ENCODE peak calls at places on chromosomes 7 and 10, in seven cellular contexts. O is stomach, S is AG10803, G is transverse colon, Z is ovary, Q is HL-60, I is fibroblast of lung. B is an unnamed sample.

GRCh38 chr7:7869036-7869435 is 99.6 kb upstream of the GLCCI1 start:
- DNase-seq in O (no peak), S (no peak), G (no peak), Z (no peak), Q (no peak), I (no peak), B (no peak)

GRCh38 chr7:16646427-16647081 is 573 bp downstream of the BZW2 start:
- DNase-seq in O (no peak), S (no peak), G (peak), Z (no peak), Q (no peak), I (peak), B (peak)

GRCh38 chr10:108801775-108802516 is 1121.4 kb downstream of the XPNPEP1 start:
- DNase-seq in O (no peak), S (peak), G (no peak), Z (no peak), Q (no peak), I (peak), B (no peak)

GRCh38 chr10:131653550-131654470 is 247.0 kb upstream of the PPP2R2D start:
- DNase-seq in O (peak), S (no peak), G (no peak), Z (no peak), Q (no peak), I (no peak), B (no peak)

GRCh38 chr10:25778646-25779045 is 155.4 kb upstream of the MYO3A start:
- DNase-seq in O (no peak), S (no peak), G (no peak), Z (no peak), Q (no peak), I (no peak), B (no peak)

GRCh38 chr10:4723860-4724259 is 102.1 kb upstream of the AKR1E2 start:
- DNase-seq in O (no peak), S (no peak), G (no peak), Z (no peak), Q (no peak), I (no peak), B (no peak)

GRCh38 chr7:95396136-95397032 is at the start of gene PON3:
- DNase-seq in O (peak), S (no peak), G (peak), Z (peak), Q (no peak), I (no peak), B (peak)

GRCh38 chr7:30928254-30928872 is 16.7 kb downstream of the AQP1 start:
- DNase-seq in O (peak), S (no peak), G (no peak), Z (no peak), Q (no peak), I (no peak), B (no peak)

GRCh38 chr10:69731184-69731583 is 70.5 kb upstream of the COL13A1 start:
- DNase-seq in O (no peak), S (peak), G (no peak), Z (no peak), Q (no peak), I (peak), B (no peak)

GRCh38 chr10:72277996-72278667 is 4.4 kb downstream of the DDIT4 start:
- DNase-seq in O (no peak), S (no peak), G (no peak), Z (no peak), Q (no peak), I (no peak), B (no peak)

GRCh38 chr10:53108317-53108934 is 335.8 kb upstream of the MBL2 start:
- DNase-seq in O (no peak), S (no peak), G (no peak), Z (no peak), Q (no peak), I (peak), B (no peak)

GRCh38 chr7:101576993-101577392 is 52.1 kb downstream of the MYL10 start:
- DNase-seq in O (no peak), S (no peak), G (no peak), Z (no peak), Q (no peak), I (no peak), B (no peak)

GRCh38 chr10:49204119-49204518 is 15.9 kb upstream of the TMEM273 start:
- DNase-seq in O (no peak), S (no peak), G (no peak), Z (no peak), Q (no peak), I (no peak), B (no peak)

GRCh38 chr10:127150136-127150535 is 46.3 kb downstream of the INSYN2A start:
- DNase-seq in O (no peak), S (peak), G (no peak), Z (no peak), Q (no peak), I (peak), B (no peak)

GRCh38 chr7:41038211-41038610 is 664.7 kb downstream of the INHBA start:
- DNase-seq in O (no peak), S (no peak), G (no peak), Z (no peak), Q (no peak), I (no peak), B (no peak)

DNA sequence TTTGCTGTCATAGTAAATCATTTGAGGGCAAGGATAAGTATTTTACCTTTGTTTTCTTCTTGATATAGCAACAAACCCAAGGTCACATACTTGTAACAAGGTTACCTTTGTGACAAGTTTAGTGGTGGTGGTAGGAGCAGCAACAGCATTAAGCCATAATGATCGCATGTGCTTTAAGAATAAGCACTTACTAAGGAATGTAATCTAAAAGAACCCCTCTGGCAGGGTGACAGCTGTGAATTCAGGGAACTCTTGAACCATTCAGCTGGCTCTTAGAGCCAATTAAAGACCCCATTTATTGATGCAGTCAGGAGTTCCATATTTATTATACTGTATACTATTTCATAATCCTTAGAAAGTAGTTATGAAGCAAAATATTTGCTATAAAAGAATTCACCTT is 370.8 kb downstream of the EXOC4 start:
- DNase-seq in O (no peak), S (no peak), G (no peak), Z (no peak), Q (no peak), I (no peak), B (no peak)
- TF ChIP-seq CTCF in O (no peak), S (no peak), G (no peak), Z (no peak), Q (no peak), I (no peak), B (no peak)

GRCh38 chr10:15244635-15245197 is 76.2 kb upstream of the NMT2 start:
- DNase-seq in O (no peak), S (no peak), G (no peak), Z (no peak), Q (no peak), I (no peak), B (no peak)

DNA sequence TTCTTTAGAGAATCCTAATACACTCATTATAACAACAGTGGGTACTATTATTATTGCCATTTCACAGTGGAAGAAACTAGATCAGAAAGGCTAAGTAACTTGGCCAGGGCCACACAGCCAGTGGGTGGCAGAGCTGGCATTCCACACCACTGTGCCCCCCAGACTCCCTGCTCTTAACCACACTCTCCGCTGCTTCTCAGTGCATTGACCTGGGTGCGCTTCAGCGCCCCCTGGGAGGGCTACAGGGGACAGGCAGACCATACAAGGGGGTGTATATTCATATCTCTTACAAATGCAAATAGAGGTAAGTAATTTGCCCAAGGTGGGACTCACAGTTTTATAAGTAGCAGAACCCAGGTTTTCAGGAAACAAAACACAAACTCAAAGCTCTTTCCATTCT is 77.0 kb upstream of the NMT2 start:
- DNase-seq in O (no peak), S (no peak), G (no peak), Z (no peak), Q (no peak), I (no peak), B (no peak)
- TF ChIP-seq CTCF in O (no peak), S (no peak), G (no peak), Z (no peak), Q (no peak), I (no peak), B (peak)

GRCh38 chr10:116808706-116809105 is 40.6 kb upstream of the ENO4 start:
- DNase-seq in O (no peak), S (no peak), G (no peak), Z (no peak), Q (no peak), I (no peak), B (no peak)

GRCh38 chr10:116811691-116812090 is 37.6 kb upstream of the ENO4 start:
- DNase-seq in O (no peak), S (no peak), G (no peak), Z (no peak), Q (no peak), I (no peak), B (no peak)

GRCh38 chr10:116810895-116811294 is 38.4 kb upstream of the ENO4 start:
- DNase-seq in O (no peak), S (no peak), G (no peak), Z (no peak), Q (no peak), I (no peak), B (no peak)

DNA sequence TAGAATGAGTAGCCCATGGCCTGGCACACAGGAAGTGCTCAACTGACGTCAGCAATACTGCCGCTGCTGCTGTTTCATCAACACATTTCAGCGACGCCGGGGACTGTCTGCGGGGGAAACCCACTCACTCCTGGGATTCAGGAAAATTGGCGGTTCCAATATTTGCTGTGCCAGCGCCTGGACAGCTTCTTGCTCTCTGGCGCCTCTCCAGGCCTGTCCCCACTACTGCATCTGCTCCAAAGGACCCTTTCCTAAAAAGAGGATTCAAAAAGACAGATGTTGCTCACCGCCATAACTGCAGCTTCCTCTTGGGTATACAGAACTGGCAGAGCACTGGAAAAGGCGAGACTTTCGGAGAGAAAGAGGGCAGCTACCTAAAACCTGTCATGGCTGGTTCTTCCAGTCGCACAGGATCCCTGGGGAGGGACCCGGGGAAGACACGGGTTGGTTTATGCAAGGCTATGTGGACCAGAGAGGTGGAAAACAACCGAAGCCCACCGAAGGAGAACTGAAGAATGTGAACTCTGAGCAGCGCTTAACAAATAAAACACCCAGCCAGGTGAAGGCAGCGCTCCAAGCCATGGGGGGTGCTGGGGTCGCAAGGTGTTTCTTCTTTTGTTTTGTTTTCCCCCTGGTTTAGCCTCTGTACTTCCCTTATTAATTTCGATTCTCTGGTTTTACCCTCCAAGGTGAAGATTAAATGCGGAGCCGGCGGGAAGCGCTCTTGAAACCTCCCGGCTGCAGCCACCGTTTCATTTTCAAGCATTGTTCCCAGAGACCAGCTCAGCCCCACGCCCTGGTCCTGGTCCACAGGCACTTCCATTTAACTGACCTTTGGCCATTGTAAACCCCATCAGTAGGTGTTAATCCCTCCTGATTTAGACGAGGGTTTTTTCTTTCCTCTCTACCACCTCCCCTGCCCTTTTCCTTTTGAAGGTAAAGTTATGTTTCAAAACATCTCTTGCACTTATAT is 39.5 kb upstream of the ENO4 start:
- DNase-seq in O (peak), S (no peak), G (peak), Z (no peak), Q (no peak), I (no peak), B (no peak)
- TF ChIP-seq CTCF in O (no peak), S (peak), G (peak), Z (no peak), Q (no peak), I (peak), B (peak)

GRCh38 chr7:142300689-142301088 is 42.8 kb upstream of the PRSS58 start:
- DNase-seq in O (no peak), S (no peak), G (no peak), Z (no peak), Q (no peak), I (no peak), B (no peak)
- TF ChIP-seq CTCF in O (no peak), S (no peak), G (no peak), Z (no peak), Q (peak), I (no peak), B (peak)

DNA sequence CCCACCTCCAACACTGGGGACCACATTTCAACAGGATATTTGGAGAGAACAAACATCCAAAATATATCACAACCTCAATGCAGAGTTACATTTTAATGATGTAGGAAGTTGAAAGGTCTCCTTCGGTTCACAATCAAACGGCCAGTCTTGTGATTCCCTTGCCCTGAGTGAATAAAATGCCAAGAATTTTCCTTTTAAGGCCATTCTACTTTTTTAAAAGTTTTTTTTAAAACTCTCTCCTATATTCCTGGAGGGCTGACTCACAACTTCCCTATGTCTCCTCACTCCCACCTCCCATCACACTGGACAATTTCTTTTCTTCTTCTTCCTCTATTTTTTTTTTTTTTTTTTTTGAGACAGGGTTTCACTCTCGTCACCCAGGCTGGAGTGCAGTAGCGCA is 693.6 kb upstream of the AUTS2 start:
- DNase-seq in O (no peak), S (peak), G (no peak), Z (no peak), Q (no peak), I (peak), B (no peak)
- TF ChIP-seq CTCF in O (no peak), S (no peak), G (no peak), Z (no peak), Q (no peak), I (no peak), B (no peak)

GRCh38 chr10:78916227-78916626 is 152.5 kb upstream of the ZMIZ1 start:
- DNase-seq in O (no peak), S (no peak), G (no peak), Z (no peak), Q (no peak), I (no peak), B (no peak)
- TF ChIP-seq CTCF in O (no peak), S (no peak), G (no peak), Z (no peak), Q (no peak), I (no peak), B (no peak)

GRCh38 chr10:74982634-74982982 is 128.8 kb upstream of the SAMD8 start:
- DNase-seq in O (no peak), S (no peak), G (no peak), Z (no peak), Q (no peak), I (no peak), B (no peak)

GRCh38 chr10:74977072-74977471 is 134.4 kb upstream of the SAMD8 start:
- DNase-seq in O (no peak), S (no peak), G (no peak), Z (no peak), Q (no peak), I (no peak), B (no peak)

GRCh38 chr10:74977913-74978847 is 133.3 kb upstream of the SAMD8 start:
- DNase-seq in O (no peak), S (no peak), G (no peak), Z (no peak), Q (no peak), I (no peak), B (peak)

GRCh38 chr10:74983383-74983782 is 128.1 kb upstream of the SAMD8 start:
- DNase-seq in O (no peak), S (no peak), G (no peak), Z (no peak), Q (no peak), I (no peak), B (no peak)

DNA sequence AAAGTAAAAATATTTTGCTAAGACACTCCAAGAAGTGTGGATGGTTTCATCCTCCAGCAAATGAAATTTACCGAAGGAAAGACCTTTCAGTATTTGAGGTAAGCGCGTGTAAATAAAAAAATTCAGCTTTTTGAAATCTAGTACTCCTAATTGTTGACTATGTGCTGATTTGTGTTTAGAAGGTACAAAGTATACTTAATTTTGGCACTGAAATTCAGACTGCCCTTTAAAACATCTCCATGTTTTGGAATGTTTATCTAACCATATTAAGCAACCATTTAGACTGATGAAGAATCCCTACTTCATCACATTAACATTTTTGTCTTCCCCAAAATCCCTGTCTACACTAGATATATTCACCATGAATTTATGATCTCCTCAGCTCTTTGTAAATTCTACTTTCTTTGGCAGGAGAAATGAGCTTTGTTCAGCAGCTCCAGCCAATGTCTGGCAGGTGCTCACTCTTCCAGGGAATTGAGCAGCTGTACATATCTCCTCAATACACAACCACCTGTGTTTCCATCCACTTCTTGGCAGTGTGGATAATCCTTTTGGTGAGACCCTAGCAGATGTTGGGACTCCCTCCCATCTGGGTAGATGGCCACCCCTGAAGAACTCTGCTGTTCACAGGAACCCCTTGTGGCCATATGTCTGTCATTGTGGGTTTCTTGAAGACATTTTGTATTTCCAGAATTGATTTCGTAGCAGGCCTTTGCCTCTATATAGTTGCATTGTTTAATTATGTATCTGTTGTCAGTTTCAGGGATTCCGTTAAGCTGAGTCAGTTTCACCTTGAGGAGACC is 129.4 kb upstream of the SAMD8 start:
- DNase-seq in O (no peak), S (no peak), G (no peak), Z (no peak), Q (no peak), I (no peak), B (peak)
- TF ChIP-seq CTCF in O (no peak), S (no peak), G (no peak), Z (no peak), Q (no peak), I (no peak), B (peak)

GRCh38 chr10:18611168-18611567 is 40.2 kb downstream of the NSUN6 start:
- DNase-seq in O (no peak), S (no peak), G (no peak), Z (no peak), Q (no peak), I (no peak), B (no peak)

GRCh38 chr10:18620856-18621255 is 30.5 kb downstream of the NSUN6 start:
- DNase-seq in O (no peak), S (no peak), G (no peak), Z (no peak), Q (no peak), I (no peak), B (no peak)

GRCh38 chr10:18615618-18616017 is 35.8 kb downstream of the NSUN6 start:
- DNase-seq in O (no peak), S (no peak), G (no peak), Z (no peak), Q (no peak), I (no peak), B (no peak)

GRCh38 chr10:18618995-18619394 is 32.4 kb downstream of the NSUN6 start:
- DNase-seq in O (no peak), S (no peak), G (no peak), Z (no peak), Q (no peak), I (peak), B (no peak)

GRCh38 chr10:18616337-18616736 is 35.0 kb downstream of the NSUN6 start:
- DNase-seq in O (no peak), S (no peak), G (no peak), Z (no peak), Q (no peak), I (no peak), B (no peak)
- TF ChIP-seq CTCF in O (no peak), S (peak), G (no peak), Z (no peak), Q (no peak), I (no peak), B (no peak)

DNA sequence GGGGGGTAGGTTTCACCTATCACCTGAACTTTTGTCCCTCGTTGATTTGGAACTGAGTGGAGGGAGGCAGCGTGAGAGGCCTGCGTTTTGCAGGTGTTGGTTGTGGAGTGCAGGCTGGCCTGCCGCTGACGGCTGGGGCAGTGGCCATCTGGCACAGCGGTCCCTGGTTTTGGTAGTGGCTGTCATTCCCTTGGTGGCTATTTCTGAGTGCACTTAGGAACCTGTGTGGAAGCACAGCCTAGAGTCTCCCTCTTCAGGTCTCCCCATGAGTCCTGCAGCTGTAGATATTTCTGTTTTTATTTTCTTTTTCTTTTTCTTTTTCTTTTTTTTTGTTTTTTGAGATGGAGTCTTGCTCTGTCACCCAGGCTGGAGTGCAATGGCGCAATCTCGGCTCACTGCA is 129.2 kb downstream of the CUL2 start:
- DNase-seq in O (no peak), S (peak), G (no peak), Z (no peak), Q (no peak), I (no peak), B (no peak)
- TF ChIP-seq CTCF in O (no peak), S (peak), G (no peak), Z (no peak), Q (no peak), I (peak), B (peak)

B was measured in GM13977.